ENCODE peak calls at places on chromosomes 12 and 14, in nine cellular contexts. L is A172, G is cardiac fibroblast, J is endothelial cell of umbilical vein, R is AG08395, E is mesendoderm, X is neural progenitor cell, W is GM04504, O is gastrocnemius medialis. A is an unnamed sample.
A peak's percentile ranks its signal among the peaks of the same experiment; 100 is the strongest.

GRCh38 chr14:52110441-52111086 is 41.7 kb upstream of the NID2 start:
- DNase-seq in X (no peak), G (peak; percentile 79), R (no peak), O (no peak), J (no peak), L (no peak), W (no peak), E (no peak), A (no peak)

GRCh38 chr14:100622708-100623485 is 35.7 kb upstream of the BEGAIN start:
- DNase-seq in X (no peak), E (no peak), L (no peak), G (no peak), O (no peak), J (no peak), R (no peak), W (no peak), A (no peak)

GRCh38 chr12:54028324-54029201 is at the start of gene HOXC6:
- DNase-seq in W (no peak), G (peak; percentile 7), O (peak; percentile 74), L (no peak), R (peak; percentile 77), X (no peak), J (peak; percentile 15), E (no peak), A (no peak)

GRCh38 chr14:31204593-31205534 is 2.7 kb downstream of the HECTD1 start:
- DNase-seq in X (no peak), R (no peak), O (no peak), W (no peak), J (no peak), G (no peak), E (no peak), L (no peak), A (no peak)

GRCh38 chr12:107992870-107993451 is 136.1 kb upstream of the WSCD2 start:
- DNase-seq in R (peak; percentile 22), O (no peak), X (peak; percentile 83), W (peak; percentile 4), L (peak; percentile 33), G (peak; percentile 13), J (peak; percentile 20), E (peak; percentile 85), A (no peak)

GRCh38 chr12:48104531-48104930 is 1.3 kb downstream of the SENP1 start:
- DNase-seq in L (no peak), G (no peak), R (no peak), O (no peak), W (no peak), E (peak; percentile 21), X (no peak), J (no peak), A (no peak)

GRCh38 chr12:89177802-89178201 is 174.5 kb downstream of the DUSP6 start:
- DNase-seq in J (no peak), G (no peak), X (no peak), E (no peak), R (no peak), L (no peak), W (no peak), O (no peak), A (no peak)

GRCh38 chr12:51905507-51906438 is 1.5 kb upstream of the ACVRL1 start:
- DNase-seq in E (peak; percentile 90), L (no peak), X (no peak), O (peak; percentile 83), R (peak; percentile 69), W (peak; percentile 56), J (peak; percentile 90), G (peak; percentile 90), A (no peak)

GRCh38 chr12:43758247-43758727 is 303 bp downstream of the PUS7L start:
- DNase-seq in L (peak; percentile 25), O (no peak), J (no peak), G (peak; percentile 43), W (no peak), R (peak; percentile 44), E (peak; percentile 41), X (peak; percentile 43), A (no peak)

GRCh38 chr14:69129264-69129880 is 23.5 kb downstream of the DCAF5 start:
- DNase-seq in J (peak; percentile 82), X (peak; percentile 91), O (peak; percentile 67), E (peak; percentile 92), G (peak; percentile 92), L (peak; percentile 62), R (peak; percentile 85), W (peak; percentile 61), A (peak; percentile 49)

GRCh38 chr12:27922591-27923139 is 49.9 kb downstream of the PTHLH start:
- DNase-seq in J (peak; percentile 70), R (peak; percentile 84), E (no peak), W (no peak), X (no peak), L (no peak), G (peak; percentile 49), O (no peak), A (no peak)

GRCh38 chr12:6790496-6791150 is 1.3 kb downstream of the CD4 start:
- DNase-seq in O (no peak), J (no peak), X (no peak), G (no peak), W (no peak), R (no peak), E (no peak), L (no peak), A (no peak)

GRCh38 chr12:18576104-18576622 is 161.6 kb downstream of the PLCZ1 start:
- DNase-seq in L (no peak), X (no peak), J (no peak), R (no peak), G (peak; percentile 55), O (no peak), E (no peak), W (no peak), A (no peak)

GRCh38 chr12:77577756-77578155 is 252.9 kb upstream of the NAV3 start:
- DNase-seq in L (no peak), O (no peak), X (no peak), E (no peak), G (no peak), W (no peak), R (peak; percentile 61), J (no peak), A (no peak)

GRCh38 chr12:95988506-95989275 is 7.5 kb downstream of the HAL start:
- DNase-seq in R (no peak), E (no peak), W (no peak), O (no peak), L (no peak), G (no peak), X (no peak), J (no peak), A (no peak)

GRCh38 chr12:124551268-124552144 is 15.9 kb downstream of the NCOR2 start:
- DNase-seq in J (no peak), L (no peak), E (peak; percentile 89), O (peak; percentile 56), G (no peak), R (no peak), W (no peak), X (peak; percentile 80), A (no peak)

GRCh38 chr12:49899286-49899843 is 4.3 kb downstream of the FAIM2 start:
- DNase-seq in R (no peak), W (no peak), X (no peak), L (no peak), J (no peak), O (no peak), G (no peak), E (no peak), A (no peak)

GRCh38 chr12:69694123-69694522 is 5.0 kb downstream of the BEST3 start:
- DNase-seq in J (no peak), X (no peak), O (peak; percentile 79), R (no peak), L (no peak), W (no peak), E (no peak), G (no peak), A (no peak)

GRCh38 chr14:68791078-68791983 is 1.5 kb downstream of the ZFP36L1 start:
- DNase-seq in L (peak; percentile 30), X (peak; percentile 76), G (peak; percentile 43), R (no peak), O (no peak), E (peak; percentile 55), W (no peak), J (peak; percentile 35), A (no peak)

GRCh38 chr14:59278111-59278510 is 89.6 kb downstream of the DAAM1 start:
- DNase-seq in E (no peak), J (peak; percentile 87), G (peak; percentile 97), X (no peak), W (peak; percentile 55), L (peak; percentile 79), R (peak; percentile 78), O (no peak), A (no peak)

GRCh38 chr14:88229428-88229827 is 93.6 kb downstream of the KCNK10 start:
- DNase-seq in X (no peak), E (no peak), G (no peak), R (no peak), O (no peak), W (no peak), J (no peak), L (no peak), A (no peak)

GRCh38 chr12:121861549-121862254 is 3.0 kb upstream of the HPD start:
- DNase-seq in R (no peak), X (peak; percentile 44), E (peak; percentile 36), W (no peak), J (no peak), L (peak; percentile 10), O (no peak), G (no peak), A (no peak)

GRCh38 chr12:96810057-96810456 is 97.0 kb upstream of the NEDD1 start:
- DNase-seq in W (no peak), G (peak; percentile 79), L (no peak), E (peak; percentile 37), J (no peak), R (no peak), X (peak; percentile 30), O (no peak), A (no peak)

GRCh38 chr12:58502236-58502635 is 418.1 kb downstream of the LRIG3 start:
- DNase-seq in O (no peak), E (peak; percentile 16), X (peak; percentile 85), J (peak; percentile 38), L (peak; percentile 27), G (no peak), R (no peak), W (peak; percentile 49), A (peak; percentile 55)

GRCh38 chr14:23057757-23058653 is 685 bp upstream of the CDH24 start:
- DNase-seq in R (peak; percentile 85), W (peak; percentile 42), O (peak; percentile 75), G (peak; percentile 87), J (peak; percentile 87), L (peak; percentile 63), X (peak; percentile 95), E (peak; percentile 95), A (no peak)

GRCh38 chr14:35215110-35215872 is 76.9 kb upstream of the PSMA6 start:
- DNase-seq in E (peak; percentile 74), J (peak; percentile 62), G (peak; percentile 84), X (peak; percentile 50), O (no peak), R (peak; percentile 61), L (peak; percentile 29), W (peak; percentile 40), A (no peak)

GRCh38 chr12:96308881-96309280 is 91.4 kb downstream of the CDK17 start:
- DNase-seq in R (peak; percentile 11), G (peak; percentile 34), E (no peak), L (no peak), O (no peak), W (no peak), X (no peak), J (no peak), A (no peak)